ENCODE peak calls at places on chromosomes 11 and 22, in seven cellular contexts. D is LoVo; P is IMR-90; A is sciatic nerve; E is EH; H is activated CD4-positive, alpha-beta T cell treated with anti-CD3 and anti-CD28 coated beads, Interleukin-2, amount 50 U/mL, for 48 hours; O is ovary. S is an unnamed sample.

GRCh38 chr22:41870786-41871185 is 37.9 kb downstream of the SREBF2 start:
- DNase-seq in D (no peak), P (no peak), A (no peak), E (no peak), H (no peak), O (no peak), S (no peak)

GRCh38 chr11:5297671-5298070 is 4.1 kb downstream of the OR51B4 start:
- DNase-seq in D (no peak), P (peak; percentile 65), A (no peak), E (no peak), H (no peak), O (no peak), S (no peak)

GRCh38 chr11:119509277-119509841 is 86.4 kb upstream of the THY1 start:
- DNase-seq in D (no peak), P (peak; percentile 21), A (no peak), E (peak; percentile 58), H (no peak), O (no peak), S (no peak)

GRCh38 chr22:46219650-46220049 is 30.4 kb downstream of the CDPF1 start:
- DNase-seq in D (no peak), P (no peak), A (no peak), E (no peak), H (no peak), O (no peak), S (no peak)

GRCh38 chr11:12200359-12201015 is 90.1 kb downstream of the MICAL2 start:
- DNase-seq in D (no peak), P (peak; percentile 83), A (no peak), E (peak; percentile 99), H (peak; percentile 78), O (no peak), S (no peak)

GRCh38 chr11:65478411-65479183 is 20.2 kb upstream of the MALAT1 start:
- DNase-seq in D (no peak), P (peak; percentile 73), A (peak; percentile 83), E (peak; percentile 39), H (no peak), O (peak; percentile 92), S (no peak)

GRCh38 chr22:28229566-28230483 is 310.8 kb upstream of the PITPNB start:
- DNase-seq in D (no peak), P (peak; percentile 62), A (no peak), E (peak; percentile 77), H (no peak), O (no peak), S (no peak)

GRCh38 chr11:3964056-3964455 is 108.6 kb downstream of the STIM1 start:
- DNase-seq in D (no peak), P (no peak), A (no peak), E (no peak), H (no peak), O (no peak), S (no peak)

GRCh38 chr11:125404811-125405481 is 91.1 kb downstream of the FEZ1 start:
- DNase-seq in D (peak; percentile 46), P (peak; percentile 47), A (peak; percentile 88), E (peak; percentile 59), H (peak; percentile 80), O (peak; percentile 67), S (peak; percentile 23)

GRCh38 chr11:10294289-10294953 is 402 bp upstream of the SBF2 start:
- DNase-seq in D (no peak), P (peak; percentile 87), A (peak; percentile 78), E (peak; percentile 81), H (no peak), O (peak; percentile 81), S (no peak)

GRCh38 chr11:72700026-72700610 is 25.9 kb upstream of the PDE2A start:
- DNase-seq in D (no peak), P (peak; percentile 52), A (no peak), E (peak; percentile 74), H (no peak), O (no peak), S (no peak)

GRCh38 chr11:102647430-102647829 is 22.3 kb upstream of the MMP20 start:
- DNase-seq in D (no peak), P (peak; percentile 6), A (no peak), E (no peak), H (no peak), O (no peak), S (no peak)

GRCh38 chr11:60840711-60841430 is 1.0 kb upstream of the CCDC86 start:
- DNase-seq in D (peak; percentile 18), P (peak; percentile 94), A (peak; percentile 74), E (peak; percentile 96), H (no peak), O (peak; percentile 53), S (no peak)

GRCh38 chr22:45468872-45469572 is 33.7 kb upstream of the FBLN1 start:
- DNase-seq in D (no peak), P (peak; percentile 63), A (peak; percentile 19), E (peak; percentile 85), H (no peak), O (no peak), S (peak; percentile 7)

GRCh38 chr11:27213232-27213660 is 149.8 kb downstream of the CCDC34 start:
- DNase-seq in D (peak; percentile 46), P (peak; percentile 94), A (no peak), E (peak; percentile 96), H (no peak), O (no peak), S (no peak)

GRCh38 chr22:20156611-20157415 is 6.0 kb upstream of the CCDC188 start:
- DNase-seq in D (peak; percentile 61), P (peak; percentile 66), A (peak; percentile 95), E (peak; percentile 71), H (peak; percentile 91), O (peak; percentile 74), S (peak; percentile 43)

GRCh38 chr11:58525037-58525614 is 17.2 kb upstream of the OR5B21 start:
- DNase-seq in D (no peak), P (no peak), A (no peak), E (peak; percentile 1), H (peak; percentile 15), O (no peak), S (no peak)

GRCh38 chr11:134835561-134835960 is 423.5 kb upstream of the B3GAT1 start:
- DNase-seq in D (no peak), P (no peak), A (no peak), E (no peak), H (no peak), O (no peak), S (no peak)

S was measured in caudate nucleus.